ENCODE peak calls at places on chromosomes 16 and 17, in six cellular contexts. H is heart left ventricle, U is B cell, F is astrocyte of the cerebellum, I is activated B cell treated with CpG ODN at 0.5 μM for 24 hours, G is colonic mucosa. C is an unnamed sample.

GRCh38 chr16:78390070-78390469 is 290.6 kb downstream of the WWOX start:
- DNase-seq in F (no peak), U (no peak), H (no peak), G (no peak), I (no peak), C (no peak)

GRCh38 chr16:13554020-13554419 is 365.9 kb upstream of the ERCC4 start:
- DNase-seq in G (no peak), U (no peak), I (no peak), F (no peak), H (no peak), C (no peak)

GRCh38 chr17:48728232-48729231 is at the start of gene HOXB13:
- DNase-seq in G (peak), H (no peak), I (no peak), U (no peak), F (no peak), C (no peak)

GRCh38 chr17:2421315-2422147 is 20.7 kb upstream of the MNT start:
- DNase-seq in G (no peak), I (no peak), F (no peak), U (no peak), H (no peak), C (no peak)

GRCh38 chr16:67199808-67200198 is 872 bp downstream of the ELMO3 start:
- DNase-seq in U (peak), I (no peak), F (no peak), H (no peak), G (peak), C (no peak)

GRCh38 chr16:20743591-20743990 is 2.0 kb upstream of the THUMPD1 start:
- DNase-seq in H (no peak), F (no peak), G (no peak), I (no peak), U (no peak), C (no peak)

GRCh38 chr16:11152205-11152604 is 103.8 kb downstream of the SOCS1 start:
- DNase-seq in F (no peak), H (no peak), I (no peak), G (no peak), U (no peak), C (no peak)

GRCh38 chr16:82169861-82170845 is at the start of gene MPHOSPH6:
- DNase-seq in G (peak), H (peak), I (peak), U (peak), F (peak), C (peak)

GRCh38 chr17:596763-597644 is 117.6 kb downstream of the VPS53 start:
- DNase-seq in I (no peak), G (no peak), F (no peak), U (no peak), H (no peak), C (peak)

GRCh38 chr16:57991551-57992059 is 8.9 kb downstream of the ZNF319 start:
- DNase-seq in F (no peak), I (no peak), G (no peak), U (no peak), H (no peak), C (no peak)

GRCh38 chr16:21590287-21590686 is 9.1 kb upstream of the METTL9 start:
- DNase-seq in U (no peak), G (no peak), F (no peak), H (no peak), I (no peak), C (peak)

GRCh38 chr16:81821422-81822128 is 42.5 kb downstream of the PLCG2 start:
- DNase-seq in I (peak), F (no peak), G (no peak), H (no peak), U (no peak), C (no peak)

GRCh38 chr17:5582177-5582885 is 2.0 kb downstream of the NLRP1 start:
- DNase-seq in F (no peak), G (no peak), H (no peak), I (no peak), U (no peak), C (no peak)

GRCh38 chr17:16926591-16927451 is 45.1 kb downstream of the TNFRSF13B start:
- DNase-seq in F (no peak), I (no peak), H (no peak), G (no peak), U (no peak), C (no peak)

GRCh38 chr16:83344014-83344413 is 463.8 kb upstream of the HSBP1 start:
- DNase-seq in G (no peak), H (no peak), U (no peak), I (no peak), F (peak), C (peak)

GRCh38 chr17:80959330-80960036 is 32.2 kb upstream of the CHMP6 start:
- DNase-seq in U (no peak), G (peak), I (no peak), H (peak), F (peak), C (peak)

GRCh38 chr16:86558355-86559193 is 3.5 kb upstream of the MTHFSD start:
- DNase-seq in F (no peak), H (no peak), U (no peak), I (no peak), G (no peak), C (no peak)

GRCh38 chr16:81081007-81081406 is 4.0 kb upstream of the C16orf46 start:
- DNase-seq in U (no peak), F (no peak), I (no peak), H (no peak), G (no peak), C (no peak)

GRCh38 chr17:35160354-35161201 is 13.0 kb downstream of the UNC45B start:
- DNase-seq in G (no peak), I (no peak), F (no peak), H (no peak), U (no peak), C (no peak)

GRCh38 chr16:9112166-9112843 is 20.9 kb downstream of the HAPSTR1 start:
- DNase-seq in I (no peak), G (no peak), U (no peak), F (no peak), H (no peak), C (no peak)

GRCh38 chr17:4747847-4748246 is 8.1 kb upstream of the CXCL16 start:
- DNase-seq in I (no peak), F (no peak), H (no peak), G (no peak), U (no peak), C (no peak)

GRCh38 chr16:77273-77806 is 685 bp upstream of the MPG start:
- DNase-seq in G (peak), F (no peak), U (peak), I (peak), H (peak), C (peak)

GRCh38 chr16:72467157-72467759 is 295.3 kb upstream of the PMFBP1 start:
- DNase-seq in I (no peak), F (peak), H (no peak), G (no peak), U (no peak), C (peak)

GRCh38 chr16:23803591-23804123 is 32.1 kb upstream of the PRKCB start:
- DNase-seq in I (peak), F (no peak), H (peak), G (peak), U (peak), C (peak)

GRCh38 chr16:7561908-7562405 is 229.3 kb downstream of the RBFOX1 start:
- DNase-seq in H (no peak), G (no peak), F (no peak), U (no peak), I (no peak), C (no peak)

GRCh38 chr16:22848451-22848850 is 34.5 kb downstream of the HS3ST2 start:
- DNase-seq in U (no peak), F (no peak), G (no peak), H (no peak), I (no peak), C (no peak)

GRCh38 chr16:72645526-72645925 is 402.4 kb downstream of the ZFHX3 start:
- DNase-seq in U (no peak), G (no peak), H (no peak), F (no peak), I (no peak), C (no peak)

GRCh38 chr16:50747206-50747956 is 5.5 kb downstream of the CYLD start:
- DNase-seq in H (no peak), G (no peak), U (peak), I (no peak), F (no peak), C (no peak)

GRCh38 chr16:50669741-50670140 is 11.4 kb downstream of the SNX20 start:
- DNase-seq in U (no peak), F (no peak), I (no peak), H (no peak), G (no peak), C (no peak)

GRCh38 chr17:42657824-42658588 is 1.1 kb upstream of the TUBG2 start:
- DNase-seq in F (no peak), H (no peak), G (no peak), U (no peak), I (no peak), C (no peak)

GRCh38 chr16:55039511-55039910 is 108.8 kb downstream of the IRX5 start:
- DNase-seq in U (no peak), F (no peak), I (no peak), G (no peak), H (no peak), C (no peak)

GRCh38 chr16:88370365-88370764 is 12.4 kb upstream of the ZNF469 start:
- DNase-seq in I (no peak), U (no peak), F (no peak), H (no peak), G (no peak), C (no peak)

GRCh38 chr17:72446525-72447250 is 325.9 kb downstream of the SOX9 start:
- DNase-seq in I (no peak), H (no peak), U (no peak), F (no peak), G (peak), C (no peak)

GRCh38 chr16:79801550-79802090 is 201.1 kb upstream of the MAF start:
- DNase-seq in G (no peak), H (no peak), F (no peak), U (no peak), I (no peak), C (no peak)

GRCh38 chr17:6502142-6502541 is 54.2 kb downstream of the PITPNM3 start:
- DNase-seq in I (no peak), G (no peak), F (no peak), H (no peak), U (no peak), C (no peak)

GRCh38 chr17:10135539-10136257 is 62.7 kb downstream of the GAS7 start:
- DNase-seq in U (no peak), F (no peak), G (peak), I (no peak), H (peak), C (peak)

GRCh38 chr17:59370580-59371299 is 39.3 kb downstream of the YPEL2 start:
- DNase-seq in F (no peak), I (no peak), H (no peak), U (no peak), G (no peak), C (no peak)

GRCh38 chr17:45791041-45791582 is 7.0 kb downstream of the CRHR1 start:
- DNase-seq in H (no peak), U (no peak), F (no peak), I (no peak), G (no peak), C (no peak)

DNA sequence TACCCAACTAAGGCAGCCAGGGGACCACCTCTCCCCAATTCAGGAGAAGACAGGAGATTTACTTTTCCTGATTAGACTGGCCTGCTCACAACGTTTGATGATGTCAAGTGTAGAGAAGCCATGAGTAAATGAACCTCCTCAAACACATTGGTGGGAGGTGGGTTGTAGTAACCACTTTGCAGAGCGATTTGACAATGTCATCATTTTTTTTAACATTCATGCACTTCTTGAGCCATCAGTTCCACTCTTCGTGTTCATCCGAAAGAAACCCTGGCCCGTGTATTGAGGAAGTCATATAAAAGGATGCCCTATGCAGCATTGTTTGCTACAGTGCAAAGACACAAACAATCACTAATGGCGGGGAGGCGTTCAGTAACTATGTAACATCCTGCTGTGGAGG is 5.5 kb upstream of the KRT19 start:
- DNase-seq in I (no peak), G (no peak), H (no peak), U (no peak), F (no peak), C (no peak)
- TF ChIP-seq CTCF in I (no peak), G (no peak), H (no peak), U (no peak), F (no peak), C (no peak)

GRCh38 chr17:76072149-76072858 is at the start of gene SRP68:
- DNase-seq in F (peak), G (peak), U (peak), H (peak), I (peak), C (peak)

GRCh38 chr17:76076100-76076764 is 1.7 kb downstream of the GALR2 start:
- DNase-seq in H (no peak), U (peak), F (no peak), G (no peak), I (no peak), C (no peak)

GRCh38 chr17:76075364-76076099 is 951 bp downstream of the GALR2 start:
- DNase-seq in I (no peak), H (no peak), G (no peak), U (peak), F (no peak), C (no peak)

GRCh38 chr17:76076765-76077581 is 2.0 kb upstream of the ZACN start:
- DNase-seq in F (no peak), I (peak), H (no peak), G (no peak), U (peak), C (no peak)

GRCh38 chr17:76074390-76075363 is at the start of gene GALR2:
- DNase-seq in G (no peak), F (no peak), U (peak), I (no peak), H (no peak), C (no peak)
- TF ChIP-seq CTCF in G (no peak), F (no peak), U (no peak), I (no peak), H (no peak), C (no peak)

GRCh38 chr17:47320879-47321502 is 2.8 kb upstream of the EFCAB13 start:
- DNase-seq in F (no peak), I (no peak), G (no peak), H (no peak), U (no peak), C (no peak)

GRCh38 chr17:47324224-47325020 is 667 bp downstream of the EFCAB13 start:
- DNase-seq in H (peak), U (peak), I (peak), F (no peak), G (peak), C (no peak)

GRCh38 chr17:47325176-47325575 is 1.4 kb downstream of the EFCAB13 start:
- DNase-seq in I (no peak), H (no peak), F (no peak), U (no peak), G (no peak), C (no peak)

GRCh38 chr17:47318197-47318918 is 5.4 kb upstream of the EFCAB13 start:
- DNase-seq in F (no peak), G (no peak), I (no peak), U (no peak), H (no peak), C (no peak)

DNA sequence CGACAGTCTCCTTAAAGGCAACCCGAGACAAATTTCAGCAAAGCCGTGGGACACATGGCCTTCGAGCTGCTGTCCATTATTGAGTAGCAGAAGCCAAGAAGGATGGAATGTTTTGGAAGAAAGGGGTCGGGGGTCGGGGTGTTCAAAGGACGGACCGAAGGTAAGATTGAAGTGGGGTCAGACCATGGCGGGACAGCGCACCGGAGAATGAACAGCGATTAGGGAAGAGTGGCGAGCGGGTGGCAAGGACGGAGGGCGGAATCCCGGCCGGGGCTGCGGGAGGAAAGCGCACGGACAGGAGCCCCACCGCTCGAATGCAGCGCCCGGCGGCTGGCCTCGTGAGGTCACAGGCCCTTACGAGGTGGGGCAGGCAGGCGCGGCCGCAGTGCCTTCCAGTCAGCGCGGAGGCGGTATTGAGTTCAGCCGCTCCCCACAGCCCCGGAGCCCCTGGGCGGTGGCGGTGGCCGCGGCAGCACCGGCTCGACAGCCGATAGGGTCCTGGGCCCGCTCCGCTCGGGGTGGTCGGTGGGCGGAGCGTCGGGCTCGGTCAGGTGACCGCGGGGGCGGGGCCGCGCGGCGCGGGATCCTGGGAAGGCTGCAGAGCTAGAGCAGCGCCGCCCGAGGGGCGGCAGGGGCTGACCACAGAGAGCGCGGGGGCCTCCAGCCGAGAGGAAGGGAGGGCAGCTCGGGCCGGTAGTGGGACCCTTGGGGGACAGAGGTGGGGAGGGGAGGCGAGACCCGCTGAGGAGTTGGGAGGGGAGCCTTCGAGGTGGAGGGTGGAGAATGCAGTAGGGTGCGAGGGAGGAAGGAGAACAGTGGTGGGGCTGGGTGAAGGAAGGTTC is at the start of gene EFCAB13:
- DNase-seq in H (peak), U (peak), F (no peak), G (peak), I (peak), C (peak)
- TF ChIP-seq CTCF in H (no peak), U (peak), F (no peak), G (no peak), I (no peak), C (peak)

GRCh38 chr17:77645441-77646430 is 312.8 kb upstream of the TNRC6C start:
- DNase-seq in H (no peak), G (no peak), U (no peak), I (no peak), F (no peak), C (no peak)

GRCh38 chr17:77654296-77654695 is 304.2 kb upstream of the TNRC6C start:
- DNase-seq in U (no peak), G (no peak), H (no peak), I (no peak), F (no peak), C (no peak)

GRCh38 chr17:77651983-77652382 is 306.5 kb upstream of the TNRC6C start:
- DNase-seq in I (no peak), G (no peak), H (no peak), U (no peak), F (no peak), C (no peak)

GRCh38 chr17:77647531-77647930 is 311.0 kb upstream of the TNRC6C start:
- DNase-seq in I (no peak), G (no peak), F (no peak), U (no peak), H (no peak), C (no peak)

DNA sequence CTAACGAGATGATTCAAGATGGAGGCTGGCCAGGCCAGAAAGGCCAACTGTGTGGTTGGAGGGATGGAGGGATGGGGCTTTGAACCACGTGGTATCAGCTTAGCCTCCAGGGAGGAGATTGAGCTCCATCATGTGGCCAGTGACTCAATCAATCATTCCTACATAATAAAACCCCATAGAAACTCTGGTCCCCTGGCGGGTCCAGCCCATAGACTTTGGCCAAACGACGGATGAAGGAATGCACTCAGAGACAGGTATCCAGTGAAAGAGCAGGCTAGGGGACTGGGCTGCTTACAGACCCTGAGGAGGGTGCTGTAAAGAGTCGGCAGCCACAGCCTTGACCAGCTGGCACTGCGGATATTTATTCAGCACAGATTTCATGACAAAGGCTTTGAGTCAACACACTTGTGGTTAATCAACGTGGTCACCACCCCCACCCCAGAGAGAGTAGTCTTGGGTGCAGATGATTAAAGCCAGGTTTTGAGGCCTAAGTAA is 308.7 kb upstream of the TNRC6C start:
- DNase-seq in I (no peak), U (no peak), F (no peak), H (no peak), G (no peak), C (no peak)
- TF ChIP-seq CTCF in I (no peak), U (no peak), F (no peak), H (no peak), G (no peak), C (no peak)

GRCh38 chr16:35868630-35869029 is 2409.2 kb downstream of the TP53TG3F start:
- DNase-seq in I (no peak), G (no peak), H (no peak), F (no peak), U (no peak), C (no peak)
- TF ChIP-seq CTCF in I (no peak), G (no peak), H (no peak), F (no peak), U (no peak), C (no peak)

C was measured in HFFc6.